ENCODE peak calls at places on chromosomes 4 and X, in six cellular contexts. S is K562, X is Peyer's patch, V is lower lobe of right lung, M is PC-9, F is lung. Q is an unnamed sample.

GRCh38 chr4:98474408-98474844 is 184.0 kb downstream of the TSPAN5 start:
- DNase-seq in X (no peak), S (no peak), V (no peak), F (no peak), M (peak; percentile 53), Q (no peak)

GRCh38 chrX:13411496-13412207 is 91.8 kb upstream of the ATXN3L start:
- DNase-seq in V (no peak), M (no peak), F (no peak), S (no peak), X (no peak), Q (no peak)

GRCh38 chr4:160611181-160611580 is 1508.3 kb downstream of the RAPGEF2 start:
- DNase-seq in F (no peak), M (no peak), V (no peak), X (no peak), S (no peak), Q (no peak)

GRCh38 chr4:48904541-48905142 is 1.9 kb downstream of the OCIAD2 start:
- DNase-seq in S (no peak), V (no peak), X (no peak), F (no peak), M (no peak), Q (no peak)

GRCh38 chr4:168480991-168481588 is 798 bp upstream of the DDX60L start:
- DNase-seq in V (no peak), S (peak; percentile 12), X (peak; percentile 27), F (no peak), M (peak; percentile 71), Q (no peak)

GRCh38 chrX:46912673-46913491 is 661 bp downstream of the JADE3 start:
- DNase-seq in X (peak; percentile 50), M (no peak), V (peak; percentile 54), F (peak; percentile 36), S (peak; percentile 18), Q (no peak)

GRCh38 chrX:134715930-134716619 is 57.8 kb upstream of the PLAC1 start:
- DNase-seq in M (no peak), V (no peak), F (no peak), S (no peak), X (no peak), Q (no peak)

GRCh38 chr4:145061325-145061920 is 36.6 kb downstream of the ANAPC10 start:
- DNase-seq in M (no peak), F (no peak), X (no peak), S (peak; percentile 11), V (no peak), Q (no peak)

GRCh38 chr4:2289311-2289954 is 27.5 kb upstream of the MXD4 start:
- DNase-seq in F (no peak), X (no peak), V (no peak), M (no peak), S (no peak), Q (no peak)

GRCh38 chrX:72245461-72246089 is 6.7 kb upstream of the ERCC6L start:
- DNase-seq in X (peak; percentile 25), V (peak; percentile 48), F (peak; percentile 67), S (peak; percentile 67), M (no peak), Q (no peak)

GRCh38 chr4:70059149-70059548 is 8.9 kb downstream of the HTN1 start:
- DNase-seq in V (no peak), S (no peak), F (no peak), X (no peak), M (no peak), Q (no peak)

GRCh38 chr4:60241886-60242285 is 958.2 kb upstream of the ADGRL3 start:
- DNase-seq in V (no peak), X (no peak), F (no peak), M (no peak), S (no peak), Q (no peak)

GRCh38 chr4:23999714-24000113 is 109.9 kb upstream of the PPARGC1A start:
- DNase-seq in V (no peak), S (no peak), F (no peak), X (no peak), M (no peak), Q (no peak)

GRCh38 chrX:134431894-134432293 is 28.1 kb upstream of the HPRT1 start:
- DNase-seq in M (peak; percentile 55), X (no peak), V (no peak), F (no peak), S (no peak), Q (no peak)

GRCh38 chr4:48360966-48361470 is 19.7 kb downstream of the SLAIN2 start:
- DNase-seq in F (no peak), M (no peak), S (no peak), V (no peak), X (no peak), Q (no peak)

GRCh38 chr4:130812117-130812765 is 1716.3 kb downstream of the C4orf33 start:
- DNase-seq in X (no peak), M (no peak), F (no peak), S (no peak), V (no peak), Q (no peak)

DNA sequence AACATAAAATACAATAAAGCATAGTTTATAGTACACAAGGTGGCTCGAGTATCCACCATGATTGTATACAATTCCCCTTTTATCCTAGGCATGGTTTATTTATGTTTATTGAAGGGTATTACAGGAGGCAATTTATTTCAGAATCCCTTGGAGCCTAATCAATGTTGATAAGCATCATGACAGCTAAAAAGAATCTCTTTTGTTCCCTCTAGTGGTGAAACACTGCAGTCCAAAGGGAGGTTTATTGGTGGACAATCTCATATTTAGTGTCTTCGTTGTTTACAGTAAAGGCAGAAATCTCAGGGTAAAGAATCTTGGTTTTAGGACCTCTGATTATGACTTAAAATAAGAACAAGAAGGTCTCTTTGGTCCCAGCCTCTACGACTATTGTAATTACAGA is 1712.5 kb downstream of the C4orf33 start:
- DNase-seq in M (no peak), F (no peak), S (no peak), X (no peak), V (no peak), Q (no peak)
- TF ChIP-seq CTCF in M (peak; percentile 57), F (no peak), S (no peak), X (no peak), V (peak; percentile 4), Q (no peak)

GRCh38 chr4:86972997-86973396 is 38.2 kb downstream of the AFF1 start:
- DNase-seq in V (peak; percentile 67), F (peak; percentile 70), S (no peak), M (peak; percentile 66), X (no peak), Q (no peak)

GRCh38 chr4:86968477-86969015 is 33.7 kb downstream of the AFF1 start:
- DNase-seq in S (no peak), X (no peak), F (no peak), M (no peak), V (no peak), Q (no peak)

GRCh38 chr4:86971355-86971683 is 36.5 kb downstream of the AFF1 start:
- DNase-seq in S (no peak), F (no peak), M (no peak), V (no peak), X (no peak), Q (no peak)

GRCh38 chr4:86967798-86968197 is 33.0 kb downstream of the AFF1 start:
- DNase-seq in S (no peak), V (no peak), F (no peak), M (no peak), X (no peak), Q (no peak)

GRCh38 chr4:86970447-86971354 is 35.9 kb downstream of the AFF1 start:
- DNase-seq in X (no peak), S (no peak), M (no peak), F (no peak), V (no peak), Q (no peak)
- H3K4me1 ChIP-seq in X (no peaks in the 10 kb centered on the region), S (peaks cover 45% of the 10 kb centered on the region), M (peaks cover 18% of the 10 kb centered on the region), F (peaks cover 15% of the 10 kb centered on the region), V (peaks cover 67% of the 10 kb centered on the region), Q (no peaks in the 10 kb centered on the region)

DNA sequence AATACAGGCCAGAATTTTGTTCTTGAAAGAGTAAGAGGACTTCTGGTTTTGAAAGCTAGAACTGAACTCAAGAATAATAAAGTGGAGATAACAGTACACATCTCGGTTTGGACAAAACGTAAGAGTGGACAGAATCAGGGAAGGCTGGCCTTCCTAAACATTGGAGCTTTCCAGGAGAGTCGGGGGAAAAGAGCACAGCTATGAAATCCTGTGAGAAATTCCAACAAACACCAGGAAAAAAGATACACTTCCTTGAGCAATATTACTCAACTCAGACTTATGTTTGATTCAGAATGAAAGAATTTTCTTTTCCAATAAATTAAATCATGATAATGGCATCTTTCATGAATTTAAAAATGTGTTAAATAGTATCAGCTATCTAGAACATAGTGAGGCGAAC is 1.1 kb downstream of the CTSO start:
- DNase-seq in F (no peak), V (no peak), X (no peak), M (no peak), S (no peak), Q (no peak)
- H3K4me3 ChIP-seq in F (no peak overlapping the region), V (peak overlapping the region; percentile 69), X (peak overlapping the region; percentile 82), M (no peak overlapping the region), S (no peak overlapping the region), Q (no peak overlapping the region)

GRCh38 chrX:24838624-24839023 is 144.9 kb downstream of the POLA1 start:
- DNase-seq in F (no peak), X (no peak), V (no peak), S (peak; percentile 7), M (no peak), Q (no peak)
- TF ChIP-seq CTCF in F (no peak), X (peak; percentile 38), V (peak; percentile 36), S (peak; percentile 58), M (peak; percentile 69), Q (peak; percentile 32)